ENCODE peak calls at places on chromosomes 1 and 21, in six cellular contexts. G is activated naive CD8-positive, alpha-beta T cell treated with anti-CD3 and anti-CD28 coated beads for 36 hours; Y is LoVo; F is progenitor cell of endocrine pancreas; R is activated naive CD4-positive, alpha-beta T cell; O is GM19239. V is an unnamed sample.

GRCh38 chr1:47881505-47882442 is 115.4 kb downstream of the TRABD2B start:
- DNase-seq in G (no peak), Y (no peak), F (no peak), R (no peak), O (no peak), V (no peak)

GRCh38 chr21:36859744-36860501 is 106.5 kb downstream of the HLCS start:
- DNase-seq in G (peak), Y (peak), F (no peak), R (no peak), O (peak), V (no peak)

GRCh38 chr1:36268981-36269380 is 37.2 kb upstream of the SH3D21 start:
- DNase-seq in G (no peak), Y (no peak), F (no peak), R (no peak), O (no peak), V (no peak)

GRCh38 chr1:199857516-199857915 is 170.0 kb upstream of the NR5A2 start:
- DNase-seq in G (no peak), Y (no peak), F (no peak), R (no peak), O (no peak), V (no peak)

GRCh38 chr1:6352138-6352563 is 41.4 kb downstream of the ACOT7 start:
- DNase-seq in G (no peak), Y (no peak), F (no peak), R (no peak), O (no peak), V (no peak)

GRCh38 chr1:201610806-201611205 is 71.9 kb downstream of the NAV1 start:
- DNase-seq in G (no peak), Y (no peak), F (no peak), R (no peak), O (no peak), V (no peak)

GRCh38 chr1:171311771-171312558 is 2.0 kb upstream of the FMO4 start:
- DNase-seq in G (no peak), Y (no peak), F (no peak), R (no peak), O (no peak), V (no peak)

GRCh38 chr1:113928950-113929749 is at the start of gene HIPK1:
- DNase-seq in G (peak), Y (peak), F (peak), R (peak), O (peak), V (peak)